ENCODE peak calls at places on chromosomes 4 and X, in five cellular contexts. R is heart left ventricle, M is lung, B is testis, H is astrocyte. U is an unnamed sample.

GRCh38 chr4:179750374-179750773 is 2308.1 kb upstream of the AGA start:
- DNase-seq in B (no peak), M (no peak), R (no peak), H (peak; percentile 4), U (no peak)

GRCh38 chr4:98491862-98492554 is 166.4 kb downstream of the TSPAN5 start:
- DNase-seq in H (peak; percentile 92), R (no peak), M (no peak), B (no peak), U (no peak)

GRCh38 chr4:6760865-6761264 is 21.7 kb upstream of the KIAA0232 start:
- DNase-seq in M (no peak), B (no peak), H (no peak), R (no peak), U (no peak)

GRCh38 chr4:126238010-126238409 is 923.3 kb downstream of the FAT4 start:
- DNase-seq in M (no peak), H (no peak), B (no peak), R (no peak), U (no peak)

GRCh38 chr4:105306820-105307219 is 160.1 kb downstream of the TET2 start:
- DNase-seq in M (no peak), R (no peak), B (no peak), H (no peak), U (no peak)

GRCh38 chr4:111228874-111229273 is 606.0 kb upstream of the PITX2 start:
- DNase-seq in M (no peak), H (peak; percentile 57), R (no peak), B (no peak), U (no peak)

GRCh38 chrX:47158131-47158530 is 13.1 kb downstream of the RBM10 start:
- DNase-seq in H (no peak), B (no peak), M (no peak), R (no peak), U (no peak)

GRCh38 chrX:107827852-107828251 is 2.2 kb downstream of the MID2 start:
- DNase-seq in R (no peak), B (no peak), M (no peak), H (no peak), U (no peak)

GRCh38 chr4:23728393-23728792 is 161.5 kb downstream of the PPARGC1A start:
- DNase-seq in M (no peak), H (peak; percentile 99), R (no peak), B (no peak), U (no peak)

GRCh38 chrX:49260221-49260985 is 4.1 kb downstream of the FOXP3 start:
- DNase-seq in M (no peak), R (no peak), H (no peak), B (no peak), U (no peak)

GRCh38 chrX:106612403-106612789 is 618 bp downstream of the RADX start:
- DNase-seq in B (no peak), M (no peak), H (peak; percentile 6), R (no peak), U (no peak)

GRCh38 chr4:142314686-142315085 is 531.4 kb downstream of the INPP4B start:
- DNase-seq in H (no peak), B (no peak), R (no peak), M (no peak), U (peak; percentile 72)

GRCh38 chr4:8097141-8097541 is 61.5 kb downstream of the ABLIM2 start:
- DNase-seq in R (no peak), H (no peak), B (no peak), M (no peak), U (no peak)

GRCh38 chr4:84955168-84955567 is 11.3 kb downstream of the WDFY3 start:
- DNase-seq in R (no peak), H (no peak), B (no peak), M (no peak), U (no peak)

GRCh38 chrX:153687121-153688039 is at the start of gene SLC6A8:
- DNase-seq in B (peak; percentile 73), H (peak; percentile 26), M (peak; percentile 50), R (peak; percentile 79), U (peak; percentile 75)

GRCh38 chr4:56699537-56699936 is 18.4 kb upstream of the HOPX start:
- DNase-seq in H (no peak), B (no peak), M (no peak), R (no peak), U (no peak)

GRCh38 chrX:18899796-18900380 is 84.0 kb downstream of the PHKA2 start:
- DNase-seq in R (no peak), B (no peak), M (no peak), H (no peak), U (no peak)

GRCh38 chr4:166836865-166837264 is 397.4 kb downstream of the SPOCK3 start:
- DNase-seq in H (no peak), B (no peak), M (no peak), R (no peak), U (no peak)

GRCh38 chr4:165872443-165873297 is at the start of gene TLL1:
- DNase-seq in B (peak; percentile 65), R (peak; percentile 33), M (no peak), H (peak; percentile 16), U (no peak)

GRCh38 chr4:22637306-22637705 is 55.4 kb upstream of the GBA3 start:
- DNase-seq in R (no peak), H (no peak), M (no peak), B (no peak), U (no peak)

GRCh38 chr4:22635692-22636091 is 57.0 kb upstream of the GBA3 start:
- DNase-seq in M (no peak), H (no peak), R (no peak), B (no peak), U (no peak)

GRCh38 chr4:22634541-22635181 is 58.1 kb upstream of the GBA3 start:
- DNase-seq in R (no peak), B (peak; percentile 44), M (no peak), H (no peak), U (peak; percentile 66)
- H3K4me3 ChIP-seq in R (no peak overlapping the region), B (peak overlapping the region; percentile 53), M (no peak overlapping the region), H (no peak overlapping the region), U (peak overlapping the region; percentile 40)

GRCh38 chr4:1723131-1723801 is 1.9 kb downstream of the TACC3 start:
- DNase-seq in H (no peak), R (no peak), B (no peak), M (no peak), U (no peak)
- H3K4me1 ChIP-seq in H (peaks cover 44% of the 10 kb centered on the region), R (peaks cover 30% of the 10 kb centered on the region), B (peaks cover 16% of the 10 kb centered on the region), M (peaks cover 21% of the 10 kb centered on the region), U (peaks cover 21% of the 10 kb centered on the region)

DNA sequence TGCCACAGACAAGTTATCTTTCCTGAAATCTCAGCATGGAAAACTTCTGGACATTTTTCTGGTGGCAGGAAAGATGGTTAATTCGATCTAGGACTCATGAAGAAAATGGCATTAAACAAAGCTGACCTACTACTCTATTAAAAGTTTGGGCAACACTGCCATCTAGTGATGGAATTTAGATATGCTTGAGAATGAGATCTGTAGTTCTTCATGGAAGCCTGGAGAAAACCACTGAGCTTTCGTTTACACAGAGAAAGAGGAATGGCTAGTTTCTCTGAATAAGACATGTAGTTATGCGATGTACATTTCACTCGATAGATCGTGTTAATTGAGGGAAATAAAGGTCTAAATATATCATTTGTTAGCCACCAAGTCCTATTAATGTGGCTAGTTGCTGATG is 51.7 kb upstream of the CHRDL1 start:
- DNase-seq in R (no peak), M (no peak), B (no peak), H (peak; percentile 35), U (no peak)
- H3K4me3 ChIP-seq in R (no peak overlapping the region), M (no peak overlapping the region), B (no peak overlapping the region), H (no peak overlapping the region), U (no peak overlapping the region)

GRCh38 chrX:104126856-104127255 is 14.5 kb downstream of the ZCCHC18 start:
- DNase-seq in B (no peak), M (no peak), R (no peak), H (no peak), U (no peak)
- H3K4me1 ChIP-seq in B (no peaks in the 10 kb centered on the region), M (no peaks in the 10 kb centered on the region), R (no peaks in the 10 kb centered on the region), H (no peaks in the 10 kb centered on the region), U (no peaks in the 10 kb centered on the region)